ENCODE peak calls at places on chromosome 11, in five cellular contexts. O, I, Y, J and P are unnamed samples. For H3K9me2, the result is how much of the 10 kb centered on the place peaks cover.

GRCh38 chr11:73596547-73596946 is 1.4 kb downstream of the FAM168A start:
- DNase-seq in O (no peak), I (no peak), Y (no peak), J (no peak), P (no peak)

GRCh38 chr11:86106916-86107315 is 38.0 kb upstream of the PICALM start:
- DNase-seq in O (no peak), I (no peak), Y (no peak), J (no peak), P (no peak)

GRCh38 chr11:114059984-114060401 is 482 bp downstream of the ZBTB16 start:
- DNase-seq in O (no peak), I (no peak), Y (no peak), J (no peak), P (no peak)

GRCh38 chr11:114026355-114026754 is 33.2 kb upstream of the ZBTB16 start:
- DNase-seq in O (peak), I (peak), Y (no peak), J (peak), P (peak)

GRCh38 chr11:130873766-130874165 is 42.5 kb downstream of the SNX19 start:
- DNase-seq in O (no peak), I (no peak), Y (no peak), J (no peak), P (no peak)

GRCh38 chr11:12674936-12675696 is 895 bp downstream of the TEAD1 start:
- DNase-seq in O (peak), I (peak), Y (no peak), J (peak), P (no peak)

GRCh38 chr11:96715208-96715607 is 325.4 kb downstream of the JRKL start:
- DNase-seq in O (no peak), I (no peak), Y (no peak), J (no peak), P (no peak)

GRCh38 chr11:88799749-88800500 is 265.9 kb downstream of the GRM5 start:
- DNase-seq in O (no peak), I (no peak), Y (no peak), J (no peak), P (no peak)

GRCh38 chr11:13826505-13827278 is 135.8 kb upstream of the SPON1 start:
- DNase-seq in O (no peak), I (no peak), Y (no peak), J (no peak), P (no peak)

GRCh38 chr11:36292311-36292722 is 3.1 kb upstream of the COMMD9 start:
- DNase-seq in O (peak), I (peak), Y (peak), J (peak), P (peak)

GRCh38 chr11:106473089-106473722 is 395.7 kb downstream of the AASDHPPT start:
- DNase-seq in O (no peak), I (no peak), Y (no peak), J (no peak), P (no peak)

GRCh38 chr11:34732831-34733230 is 111.9 kb downstream of the EHF start:
- DNase-seq in O (no peak), I (no peak), Y (no peak), J (no peak), P (no peak)

GRCh38 chr11:27705873-27706820 is 5.9 kb upstream of the BDNF start:
- DNase-seq in O (no peak), I (peak), Y (no peak), J (peak), P (peak)

GRCh38 chr11:86947541-86947940 is 7.7 kb downstream of the FZD4 start:
- DNase-seq in O (no peak), I (no peak), Y (no peak), J (no peak), P (no peak)

GRCh38 chr11:18312663-18313420 is 9.1 kb downstream of the HPS5 start:
- DNase-seq in O (no peak), I (no peak), Y (no peak), J (no peak), P (no peak)

GRCh38 chr11:93051181-93051580 is 81.7 kb downstream of the MTNR1B start:
- DNase-seq in O (no peak), I (no peak), Y (no peak), J (no peak), P (no peak)

GRCh38 chr11:34380696-34381095 is 22.9 kb upstream of the ABTB2 start:
- DNase-seq in O (no peak), I (no peak), Y (peak), J (no peak), P (no peak)

GRCh38 chr11:11586465-11586864 is 35.3 kb downstream of the GALNT18 start:
- DNase-seq in O (no peak), I (no peak), Y (no peak), J (no peak), P (no peak)

GRCh38 chr11:24496728-24497396 is at the start of gene LUZP2:
- DNase-seq in O (peak), I (no peak), Y (no peak), J (no peak), P (no peak)

GRCh38 chr11:130737866-130738431 is 178.3 kb downstream of the SNX19 start:
- DNase-seq in O (peak), I (no peak), Y (no peak), J (no peak), P (no peak)

GRCh38 chr11:102914238-102915043 is 39.7 kb upstream of the MMP12 start:
- DNase-seq in O (peak), I (peak), Y (peak), J (no peak), P (peak)

GRCh38 chr11:124642628-124643027 is 20.0 kb downstream of the TBRG1 start:
- DNase-seq in O (no peak), I (no peak), Y (no peak), J (no peak), P (no peak)

GRCh38 chr11:46537121-46537520 is 56.7 kb downstream of the AMBRA1 start:
- DNase-seq in O (no peak), I (no peak), Y (no peak), J (no peak), P (peak)

GRCh38 chr11:55966391-55966790 is 3.4 kb downstream of the OR10AG1 start:
- DNase-seq in O (no peak), I (no peak), Y (no peak), J (no peak), P (no peak)

GRCh38 chr11:46119352-46120216 is 1.7 kb downstream of the PHF21A start:
- DNase-seq in O (peak), I (peak), Y (no peak), J (peak), P (peak)

GRCh38 chr11:65522640-65523322 is 2.1 kb upstream of the SCYL1 start:
- DNase-seq in O (no peak), I (no peak), Y (no peak), J (no peak), P (no peak)

GRCh38 chr11:29448246-29448877 is 568.5 kb downstream of the KCNA4 start:
- DNase-seq in O (peak), I (no peak), Y (peak), J (peak), P (peak)

GRCh38 chr11:122115520-122116343 is at the start of gene BLID:
- DNase-seq in O (peak), I (no peak), Y (no peak), J (peak), P (peak)

GRCh38 chr11:121723261-121723741 is 270.5 kb upstream of the SORL1-AS1 start:
- DNase-seq in O (peak), I (no peak), Y (no peak), J (no peak), P (no peak)

GRCh38 chr11:59611570-59612565 is 3.7 kb downstream of the OSBP start:
- DNase-seq in O (peak), I (no peak), Y (no peak), J (no peak), P (no peak)

GRCh38 chr11:134372536-134372935 is 39.5 kb downstream of the B3GAT1 start:
- DNase-seq in O (no peak), I (no peak), Y (no peak), J (no peak), P (no peak)

DNA sequence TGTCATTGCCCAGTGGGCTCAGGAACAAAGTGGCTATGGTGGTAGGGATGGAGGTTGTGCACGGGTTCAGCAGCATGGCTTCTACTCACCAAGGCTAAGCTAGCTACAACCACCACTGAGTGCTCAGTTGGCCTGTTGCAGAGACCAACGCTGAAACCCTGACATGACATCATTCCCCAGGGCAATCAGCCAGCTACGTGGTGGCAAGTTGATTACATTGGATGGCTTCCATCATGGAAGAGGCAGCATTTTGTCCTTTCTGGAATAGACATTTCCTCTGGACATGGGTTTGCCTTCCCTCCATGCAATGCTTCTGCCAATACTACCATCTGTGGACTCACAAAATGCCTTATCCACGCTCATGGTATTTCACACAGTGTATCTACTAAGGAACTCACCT is 634.3 kb downstream of the OPCML start:
- DNase-seq in O (no peak), I (no peak), Y (no peak), J (no peak), P (no peak)
- H3K9me2 ChIP-seq in O (under half), I (under half), Y (under half), J (under half), P (under half)

DNA sequence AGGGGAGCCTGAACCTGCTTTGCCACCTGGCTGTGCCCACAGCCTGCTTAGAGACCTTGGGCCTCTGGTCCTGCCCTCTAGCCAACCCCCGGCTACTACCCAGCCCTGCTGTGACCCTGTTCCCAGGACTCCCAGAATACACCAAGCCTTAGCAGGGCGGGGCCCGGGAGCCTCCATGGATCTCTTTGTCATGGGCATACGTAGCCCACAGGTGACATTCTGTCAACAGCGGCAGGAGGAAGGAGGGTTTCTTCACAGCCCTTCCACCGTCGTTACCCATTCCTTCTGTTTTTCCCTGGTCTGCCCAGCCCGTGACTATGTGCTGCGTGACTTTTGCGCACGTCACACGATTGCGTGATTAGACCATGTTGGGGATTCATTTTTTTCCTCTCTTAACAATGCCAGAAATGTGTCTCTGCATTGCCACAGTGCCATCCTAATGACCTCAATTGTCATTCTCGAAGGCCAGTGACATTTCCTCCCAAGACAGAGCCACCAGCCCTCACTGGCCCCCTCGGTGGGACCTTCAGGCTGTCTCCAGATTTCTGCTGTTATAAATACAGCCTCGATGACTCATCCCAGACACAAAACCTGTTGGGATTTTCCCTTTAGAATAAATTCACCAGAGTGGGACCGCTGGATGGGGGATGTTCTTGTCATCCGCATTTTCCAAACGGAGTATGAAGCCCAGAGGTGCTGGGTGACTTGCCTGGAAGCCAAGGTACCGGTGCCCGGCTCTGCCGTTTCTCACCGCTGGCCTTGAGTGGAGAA is 9.0 kb downstream of the SYT12 start:
- DNase-seq in O (no peak), I (no peak), Y (no peak), J (no peak), P (no peak)
- H3K4me2 ChIP-seq in O (no peak), I (no peak), Y (peak), J (peak), P (peak)

DNA sequence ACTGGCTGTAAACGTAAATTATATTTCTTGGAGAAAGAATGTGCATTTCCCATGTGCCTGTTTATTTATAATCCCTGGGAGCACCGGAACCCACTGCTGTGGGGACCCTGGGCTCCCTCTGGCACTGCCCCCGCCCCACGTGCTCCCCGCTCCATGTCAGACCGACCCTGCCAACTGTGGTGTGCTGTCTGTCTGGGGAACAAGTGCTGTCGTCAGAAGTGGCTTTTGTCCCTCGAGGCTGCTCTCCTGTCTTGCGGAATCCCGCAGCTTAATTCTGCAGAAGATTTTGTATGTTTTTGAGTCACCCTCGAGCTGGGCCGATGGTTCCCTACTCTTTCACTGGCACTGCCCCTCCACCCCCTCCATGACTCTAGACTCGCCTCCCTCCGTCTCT is 2.4 kb downstream of the LRRC10B start:
- DNase-seq in O (no peak), I (no peak), Y (no peak), J (no peak), P (no peak)
- H3K27ac ChIP-seq in O (no peak), I (no peak), Y (no peak), J (no peak), P (no peak)

GRCh38 chr11:132901638-132902610 is 630.4 kb downstream of the OPCML start:
- DNase-seq in O (no peak), I (no peak), Y (no peak), J (no peak), P (no peak)

GRCh38 chr11:132904091-132904490 is 628.2 kb downstream of the OPCML start:
- DNase-seq in O (no peak), I (no peak), Y (no peak), J (no peak), P (no peak)

GRCh38 chr11:132894598-132894997 is 637.7 kb downstream of the OPCML start:
- DNase-seq in O (peak), I (no peak), Y (no peak), J (no peak), P (no peak)

GRCh38 chr11:132895340-132895739 is 637.0 kb downstream of the OPCML start:
- DNase-seq in O (peak), I (no peak), Y (no peak), J (no peak), P (no peak)

GRCh38 chr11:132898676-132899075 is 633.6 kb downstream of the OPCML start:
- DNase-seq in O (no peak), I (no peak), Y (no peak), J (no peak), P (no peak)
- H3K9me2 ChIP-seq in O (under half), I (under half), Y (under half), J (under half), P (under half)

GRCh38 chr11:32752001-32752400 is 42.5 kb downstream of the CCDC73 start:
- DNase-seq in O (no peak), I (no peak), Y (no peak), J (no peak), P (peak)

GRCh38 chr11:32751381-32751780 is 43.1 kb downstream of the CCDC73 start:
- DNase-seq in O (no peak), I (no peak), Y (no peak), J (no peak), P (no peak)
- H3K4me2 ChIP-seq in O (no peak), I (no peak), Y (no peak), J (no peak), P (no peak)

DNA sequence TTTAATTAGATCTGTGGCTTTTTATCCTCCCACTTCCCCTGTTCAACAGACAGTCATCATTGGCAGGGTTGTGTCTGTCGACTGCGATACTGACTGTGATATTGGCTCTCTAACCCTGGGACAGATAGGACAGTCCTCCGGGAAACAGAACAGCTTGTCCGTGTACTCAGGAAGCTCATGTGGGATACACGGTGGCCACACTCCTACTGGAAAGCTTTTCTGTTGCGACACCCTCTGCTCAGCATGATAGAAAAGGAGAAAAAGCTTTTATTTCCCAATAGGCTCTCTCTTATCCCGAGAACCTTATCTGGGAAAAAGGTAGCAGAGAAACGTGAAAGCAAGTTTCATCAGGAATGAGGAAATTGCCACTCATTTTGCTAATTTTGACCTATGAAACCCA is 60.4 kb upstream of the HSPA8 start:
- DNase-seq in O (peak), I (no peak), Y (no peak), J (no peak), P (no peak)
- H3K27ac ChIP-seq in O (peak), I (no peak), Y (no peak), J (no peak), P (no peak)

DNA sequence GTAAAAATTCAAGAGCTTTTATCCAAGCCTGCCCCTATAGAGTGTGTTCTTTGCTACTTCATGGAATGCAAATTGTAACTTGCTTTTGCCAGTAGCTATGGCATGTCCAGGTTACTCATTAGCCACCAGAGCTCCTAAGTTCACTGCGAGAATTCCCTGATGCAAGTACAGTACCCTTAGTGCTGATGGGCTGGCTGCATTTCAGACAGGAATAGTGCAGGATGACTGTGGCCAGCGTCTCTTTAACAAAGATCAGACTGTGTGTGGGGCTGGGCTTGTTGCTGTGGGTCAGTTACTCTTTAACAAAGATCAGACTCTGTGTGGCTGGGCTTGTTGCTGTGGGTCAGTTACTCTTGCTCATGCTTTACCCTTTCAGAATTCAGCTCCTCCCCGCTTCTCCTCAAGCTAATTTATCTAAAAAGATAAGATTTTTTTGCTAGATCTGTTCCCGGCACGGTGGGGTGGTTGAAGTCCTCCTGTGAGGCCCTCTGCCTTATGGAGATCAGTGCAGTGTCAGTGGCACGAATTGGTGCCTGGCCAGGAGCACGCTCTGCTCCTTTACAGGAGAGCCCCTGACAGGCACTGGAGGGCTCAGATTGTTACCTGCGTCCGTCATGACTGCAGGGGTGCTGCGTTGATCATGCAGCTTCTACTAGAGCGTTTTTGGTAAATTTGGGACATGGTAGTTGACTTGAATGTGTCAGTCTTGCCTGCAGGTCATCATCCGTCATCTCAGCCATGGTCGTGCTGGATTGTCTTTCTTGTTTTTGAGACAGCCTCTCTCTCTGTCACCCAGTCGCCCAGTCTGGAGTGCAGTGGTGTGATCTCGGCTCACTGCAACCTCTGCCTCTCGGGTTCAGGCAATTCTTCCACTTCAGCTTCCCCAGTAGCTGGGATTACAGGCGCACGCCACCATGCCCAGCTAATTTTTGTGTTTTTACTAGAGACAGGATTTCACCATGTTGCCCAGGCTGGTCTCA is 27.0 kb downstream of the AP2A2 start:
- DNase-seq in O (peak), I (no peak), Y (no peak), J (no peak), P (no peak)
- H3K9me2 ChIP-seq in O (under half), I (under half), Y (under half), J (under half), P (under half)

GRCh38 chr11:48081151-48082010 is 101.0 kb downstream of the PTPRJ start:
- DNase-seq in O (no peak), I (no peak), Y (no peak), J (peak), P (no peak)
- H3K4me2 ChIP-seq in O (no peak), I (no peak), Y (no peak), J (peak), P (no peak)

GRCh38 chr11:105321696-105322095 is 182.1 kb upstream of the CARD18 start:
- DNase-seq in O (no peak), I (no peak), Y (no peak), J (no peak), P (no peak)
- H3K27ac ChIP-seq in O (no peak), I (no peak), Y (no peak), J (no peak), P (no peak)

GRCh38 chr11:72209101-72209500 is 7.5 kb upstream of the FOLR2 start:
- DNase-seq in O (no peak), I (no peak), Y (no peak), J (no peak), P (no peak)
- H3K9me2 ChIP-seq in O (under half), I (under half), Y (under half), J (under half), P (under half)